ENCODE peak calls at places on chromosomes 4 and X, in nine cellular contexts. M is cardiac fibroblast, K is brain microvascular endothelial cell, R is nephron progenitor cell, T is GM13976, Z is thoracic aorta, N is foreskin fibroblast, G is fibroblast of mammary gland, U is adrenal gland. P is an unnamed sample.

GRCh38 chr4:80239480-80239879 is 27.0 kb upstream of the FGF5 start:
- DNase-seq in M (no peak), K (no peak), R (no peak), T (no peak), Z (no peak), N (no peak), G (peak; percentile 43), U (no peak), P (no peak)

GRCh38 chr4:90982787-90983186 is 855.6 kb downstream of the CCSER1 start:
- DNase-seq in M (no peak), K (no peak), R (no peak), T (no peak), Z (no peak), N (no peak), G (no peak), U (no peak), P (no peak)

GRCh38 chr4:106366026-106366425 is 2.6 kb downstream of the GIMD1 start:
- DNase-seq in M (peak; percentile 45), K (peak; percentile 28), R (no peak), T (no peak), Z (no peak), N (no peak), G (peak; percentile 14), U (no peak), P (no peak)

GRCh38 chrX:56726609-56727008 is 2.4 kb upstream of the NBDY start:
- DNase-seq in M (peak; percentile 69), K (peak; percentile 27), R (no peak), T (peak; percentile 25), Z (no peak), N (peak; percentile 13), G (peak; percentile 65), U (no peak), P (peak; percentile 60)

GRCh38 chr4:1113311-1114009 is at the start of gene RNF212:
- DNase-seq in M (peak; percentile 23), K (no peak), R (no peak), T (no peak), Z (no peak), N (no peak), G (peak; percentile 9), U (no peak), P (no peak)

GRCh38 chr4:154626793-154627484 is 14.5 kb upstream of the FGG start:
- DNase-seq in M (peak; percentile 44), K (peak; percentile 51), R (peak; percentile 87), T (peak; percentile 82), Z (no peak), N (peak; percentile 23), G (peak; percentile 49), U (no peak), P (peak; percentile 83)

GRCh38 chr4:112938461-112939058 is 110.9 kb upstream of the ANK2 start:
- DNase-seq in M (peak; percentile 72), K (peak; percentile 10), R (no peak), T (peak; percentile 46), Z (no peak), N (peak; percentile 21), G (peak; percentile 69), U (no peak), P (peak; percentile 57)

GRCh38 chr4:144302704-144303536 is 162.4 kb upstream of the GYPA start:
- DNase-seq in M (no peak), K (no peak), R (no peak), T (no peak), Z (no peak), N (no peak), G (no peak), U (no peak), P (no peak)

GRCh38 chr4:28007693-28008092 is 1147.1 kb downstream of the STIM2 start:
- DNase-seq in M (no peak), K (no peak), R (no peak), T (no peak), Z (no peak), N (no peak), G (no peak), U (no peak), P (no peak)

GRCh38 chr4:147518846-147519767 is 38.2 kb downstream of the EDNRA start:
- DNase-seq in M (peak; percentile 87), K (peak; percentile 81), R (peak; percentile 57), T (peak; percentile 46), Z (no peak), N (peak; percentile 63), G (peak; percentile 85), U (peak; percentile 87), P (peak; percentile 77)

GRCh38 chrX:155216940-155217450 is 735 bp downstream of the VBP1 start:
- DNase-seq in M (peak; percentile 16), K (no peak), R (peak; percentile 4), T (no peak), Z (no peak), N (no peak), G (peak; percentile 11), U (no peak), P (no peak)

GRCh38 chr4:187294861-187295260 is 571.2 kb upstream of the FAT1 start:
- DNase-seq in M (no peak), K (no peak), R (no peak), T (no peak), Z (no peak), N (peak; percentile 52), G (peak; percentile 22), U (no peak), P (peak; percentile 94)

GRCh38 chr4:92254767-92255442 is 48.9 kb upstream of the GRID2 start:
- DNase-seq in M (no peak), K (no peak), R (no peak), T (no peak), Z (no peak), N (no peak), G (no peak), U (no peak), P (no peak)

GRCh38 chr4:163404080-163404479 is 60.4 kb downstream of the NPY5R start:
- DNase-seq in M (no peak), K (no peak), R (no peak), T (no peak), Z (no peak), N (no peak), G (no peak), U (no peak), P (no peak)

GRCh38 chrX:54386314-54386713 is 28.5 kb upstream of the WNK3 start:
- DNase-seq in M (no peak), K (peak; percentile 5), R (no peak), T (no peak), Z (no peak), N (peak; percentile 1), G (no peak), U (no peak), P (no peak)

GRCh38 chr4:90137545-90137944 is 10.4 kb downstream of the CCSER1 start:
- DNase-seq in M (no peak), K (no peak), R (peak; percentile 24), T (no peak), Z (no peak), N (no peak), G (no peak), U (no peak), P (peak; percentile 62)

GRCh38 chr4:24800273-24800880 is 5.0 kb downstream of the SOD3 start:
- DNase-seq in M (peak; percentile 36), K (no peak), R (peak; percentile 12), T (peak; percentile 41), Z (no peak), N (no peak), G (peak; percentile 15), U (no peak), P (no peak)

GRCh38 chr4:143559757-143560147 is 46.2 kb downstream of the SMARCA5 start:
- DNase-seq in M (no peak), K (no peak), R (no peak), T (peak; percentile 27), Z (no peak), N (no peak), G (peak; percentile 7), U (peak; percentile 61), P (no peak)

GRCh38 chrX:41009816-41010187 is 75.4 kb upstream of the USP9X start:
- DNase-seq in M (no peak), K (no peak), R (no peak), T (peak; percentile 52), Z (no peak), N (no peak), G (no peak), U (no peak), P (no peak)

GRCh38 chrX:41014776-41015175 is 70.5 kb upstream of the USP9X start:
- DNase-seq in M (no peak), K (no peak), R (no peak), T (no peak), Z (no peak), N (no peak), G (peak; percentile 76), U (no peak), P (peak; percentile 86)

GRCh38 chrX:41005445-41005992 is 79.7 kb upstream of the USP9X start:
- DNase-seq in M (no peak), K (no peak), R (no peak), T (no peak), Z (no peak), N (no peak), G (no peak), U (no peak), P (no peak)

DNA sequence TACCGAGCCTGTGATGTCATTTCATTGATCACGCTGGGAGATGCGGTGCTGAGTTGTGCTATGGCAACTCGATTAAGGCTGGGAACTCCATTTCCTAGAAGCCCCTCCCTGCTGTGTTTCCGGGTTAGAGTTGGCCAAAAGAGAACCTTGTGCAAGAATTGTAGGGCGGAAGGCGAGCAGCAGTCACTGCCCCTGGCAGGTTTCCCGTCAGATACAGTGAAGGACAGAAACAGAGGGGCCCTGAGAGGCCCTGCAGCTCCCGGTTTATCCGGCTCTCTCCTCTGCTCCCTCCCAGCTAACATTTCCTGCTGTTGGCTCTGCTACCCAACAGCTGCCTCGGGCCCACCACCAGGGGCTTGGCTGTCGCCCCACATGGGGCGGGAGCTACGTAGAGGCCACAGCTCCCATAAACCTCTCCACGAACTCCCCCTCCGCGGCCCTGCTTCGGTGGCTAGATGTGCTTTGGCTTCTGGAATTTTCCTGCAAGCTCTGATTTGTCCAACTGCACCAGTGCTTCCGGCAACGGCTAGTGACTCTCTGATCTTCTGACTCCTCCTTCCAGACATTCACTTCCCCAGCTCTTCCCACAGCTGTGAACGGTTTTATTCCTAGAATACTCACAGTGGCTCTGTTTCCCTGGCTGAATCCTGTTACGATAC is 74.9 kb upstream of the USP9X start:
- DNase-seq in M (peak; percentile 98), K (peak; percentile 80), R (peak; percentile 29), T (no peak), Z (peak; percentile 50), N (peak; percentile 77), G (peak; percentile 91), U (peak; percentile 93), P (peak; percentile 96)
- TF ChIP-seq CTCF in M (peak; percentile 17), K (peak; percentile 47), R (no peak), T (no peak), Z (no peak), N (peak; percentile 3), G (no peak), U (peak; percentile 10), P (no peak)

GRCh38 chr4:139227729-139228404 is 50.8 kb upstream of the ELF2 start:
- DNase-seq in M (no peak), K (no peak), R (no peak), T (no peak), Z (no peak), N (no peak), G (no peak), U (no peak), P (peak; percentile 51)
- TF ChIP-seq CTCF in M (peak; percentile 29), K (peak; percentile 36), R (no peak), T (peak; percentile 31), Z (no peak), N (peak; percentile 4), G (no peak), U (no peak), P (peak; percentile 5)

GRCh38 chr4:121814756-121815155 is 8.9 kb downstream of the CCNA2 start:
- DNase-seq in M (no peak), K (no peak), R (no peak), T (no peak), Z (no peak), N (no peak), G (no peak), U (no peak), P (no peak)
- TF ChIP-seq CTCF in M (no peak), K (no peak), R (no peak), T (no peak), Z (no peak), N (no peak), G (no peak), U (no peak), P (no peak)

GRCh38 chrX:23626651-23627050 is 40.6 kb upstream of the PRDX4 start:
- DNase-seq in M (no peak), K (no peak), R (no peak), T (no peak), Z (no peak), N (no peak), G (no peak), U (no peak), P (no peak)
- TF ChIP-seq CTCF in M (peak; percentile 6), K (peak; percentile 36), R (peak; percentile 24), T (no peak), Z (no peak), N (no peak), G (peak; percentile 15), U (no peak), P (no peak)